ENCODE peak calls at places on chromosomes 2 and 18, in five cellular contexts. One of them, this sample, is unnamed.

GRCh38 chr2:51247252-51247651 is 215.3 kb upstream of the NRXN1 start:
- DNase-seq in lower leg skin: no peak
- DNase-seq in right atrium auricular region: no peak
- DNase-seq in suprapubic skin: no peak
- DNase-seq in fibroblast of pulmonary artery: no peak
- DNase-seq in this sample: no peak

GRCh38 chr18:45672637-45673036 is 51.3 kb upstream of the SLC14A1 start:
- DNase-seq in lower leg skin: no peak
- DNase-seq in fibroblast of pulmonary artery: no peak
- DNase-seq in suprapubic skin: no peak
- DNase-seq in right atrium auricular region: no peak
- DNase-seq in this sample: no peak

GRCh38 chr2:69385443-69386151 is 1.4 kb downstream of the GFPT1 start:
- DNase-seq in suprapubic skin: no peak
- DNase-seq in lower leg skin: no peak
- DNase-seq in right atrium auricular region: no peak
- DNase-seq in fibroblast of pulmonary artery: peak
- DNase-seq in this sample: peak

GRCh38 chr2:120886967-120887672 is 151.5 kb downstream of the GLI2 start:
- DNase-seq in fibroblast of pulmonary artery: no peak
- DNase-seq in suprapubic skin: no peak
- DNase-seq in right atrium auricular region: no peak
- DNase-seq in lower leg skin: no peak
- DNase-seq in this sample: no peak

GRCh38 chr2:168992026-168992425 is 39.1 kb downstream of the ABCB11 start:
- DNase-seq in lower leg skin: no peak
- DNase-seq in right atrium auricular region: no peak
- DNase-seq in suprapubic skin: no peak
- DNase-seq in fibroblast of pulmonary artery: peak
- DNase-seq in this sample: peak

GRCh38 chr2:72990695-72991438 is 73.5 kb downstream of the EMX1 start:
- DNase-seq in lower leg skin: no peak
- DNase-seq in suprapubic skin: peak
- DNase-seq in right atrium auricular region: peak
- DNase-seq in fibroblast of pulmonary artery: no peak
- DNase-seq in this sample: no peak

GRCh38 chr2:201118121-201118956 is 2.4 kb downstream of the CFLAR start:
- DNase-seq in lower leg skin: peak
- DNase-seq in right atrium auricular region: peak
- DNase-seq in fibroblast of pulmonary artery: peak
- DNase-seq in suprapubic skin: peak
- DNase-seq in this sample: peak

GRCh38 chr2:105803337-105803736 is 58.6 kb downstream of the NCK2 start:
- DNase-seq in lower leg skin: no peak
- DNase-seq in right atrium auricular region: no peak
- DNase-seq in suprapubic skin: no peak
- DNase-seq in fibroblast of pulmonary artery: no peak
- DNase-seq in this sample: no peak

GRCh38 chr2:236848467-236848866 is 237.2 kb upstream of the COPS8 start:
- DNase-seq in lower leg skin: no peak
- DNase-seq in suprapubic skin: no peak
- DNase-seq in right atrium auricular region: no peak
- DNase-seq in fibroblast of pulmonary artery: no peak
- DNase-seq in this sample: no peak

GRCh38 chr2:116489292-116489691 is 1325.2 kb upstream of the DDX18 start:
- DNase-seq in suprapubic skin: no peak
- DNase-seq in right atrium auricular region: no peak
- DNase-seq in lower leg skin: no peak
- DNase-seq in fibroblast of pulmonary artery: no peak
- DNase-seq in this sample: no peak

GRCh38 chr18:28174181-28174906 is 2.6 kb downstream of the CDH2 start:
- DNase-seq in right atrium auricular region: no peak
- DNase-seq in fibroblast of pulmonary artery: no peak
- DNase-seq in suprapubic skin: no peak
- DNase-seq in lower leg skin: no peak
- DNase-seq in this sample: no peak

GRCh38 chr2:156565066-156565710 is 129.0 kb downstream of the GPD2 start:
- DNase-seq in lower leg skin: no peak
- DNase-seq in fibroblast of pulmonary artery: peak
- DNase-seq in right atrium auricular region: no peak
- DNase-seq in suprapubic skin: no peak
- DNase-seq in this sample: peak

GRCh38 chr2:65392609-65393008 is 39.8 kb downstream of the SPRED2 start:
- DNase-seq in suprapubic skin: no peak
- DNase-seq in fibroblast of pulmonary artery: no peak
- DNase-seq in lower leg skin: no peak
- DNase-seq in right atrium auricular region: no peak
- DNase-seq in this sample: no peak

GRCh38 chr2:85579266-85579935 is 2.0 kb downstream of the VAMP8 start:
- DNase-seq in fibroblast of pulmonary artery: no peak
- DNase-seq in suprapubic skin: no peak
- DNase-seq in right atrium auricular region: peak
- DNase-seq in lower leg skin: no peak
- DNase-seq in this sample: no peak

GRCh38 chr2:229695971-229696370 is 18.4 kb downstream of the DNER start:
- DNase-seq in right atrium auricular region: no peak
- DNase-seq in fibroblast of pulmonary artery: no peak
- DNase-seq in suprapubic skin: no peak
- DNase-seq in lower leg skin: no peak
- DNase-seq in this sample: no peak

GRCh38 chr18:9403795-9404564 is 69.4 kb downstream of the TWSG1 start:
- DNase-seq in lower leg skin: no peak
- DNase-seq in suprapubic skin: no peak
- DNase-seq in fibroblast of pulmonary artery: no peak
- DNase-seq in right atrium auricular region: no peak
- DNase-seq in this sample: peak
- TF ChIP-seq CTCF in lower leg skin: no peak
- TF ChIP-seq CTCF in suprapubic skin: no peak
- TF ChIP-seq CTCF in fibroblast of pulmonary artery: no peak
- TF ChIP-seq CTCF in right atrium auricular region: no peak
- TF ChIP-seq CTCF in this sample: no peak

DNA sequence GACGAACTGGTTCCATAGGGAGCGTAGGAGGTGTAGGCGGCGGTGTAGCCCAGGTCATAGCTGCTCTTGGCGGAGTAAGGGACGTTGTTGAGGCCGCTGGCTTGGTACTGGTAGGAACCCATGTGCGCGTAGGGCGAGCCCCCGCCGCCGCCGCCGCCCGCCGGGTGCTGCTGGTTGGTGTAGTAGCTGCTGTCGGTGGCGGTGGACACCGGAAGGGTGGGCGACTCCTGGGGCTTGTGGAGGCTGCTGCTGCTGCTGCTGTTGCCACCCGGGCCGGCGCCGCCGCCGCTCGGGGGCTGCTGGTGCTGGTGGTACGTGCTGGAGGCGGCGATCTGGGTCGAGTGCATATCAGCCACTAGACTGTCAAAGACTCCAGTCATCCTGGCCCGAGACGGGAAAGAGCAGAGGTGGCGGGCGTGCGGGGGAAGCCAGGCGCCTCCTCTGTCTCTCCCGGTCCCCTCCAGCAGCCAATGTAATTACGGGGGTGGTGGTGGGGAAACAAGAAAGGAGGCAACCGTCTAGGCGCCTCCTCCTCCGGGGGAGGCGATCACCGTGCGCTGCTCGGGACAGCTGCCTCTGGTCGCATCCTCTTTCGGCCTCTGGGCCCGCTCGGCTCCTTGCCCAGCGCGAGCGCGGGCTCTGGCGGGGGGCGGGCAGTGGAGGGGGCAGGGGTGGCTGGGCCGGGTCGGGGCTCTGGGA is 392 bp downstream of the DLX2 start:
- DNase-seq in fibroblast of pulmonary artery: peak
- DNase-seq in suprapubic skin: no peak
- DNase-seq in lower leg skin: no peak
- DNase-seq in right atrium auricular region: no peak
- DNase-seq in this sample: peak
- H3K4me3 ChIP-seq in fibroblast of pulmonary artery: peak
- H3K4me3 ChIP-seq in suprapubic skin: peak
- H3K4me3 ChIP-seq in lower leg skin: peak
- H3K4me3 ChIP-seq in right atrium auricular region: peak
- H3K4me3 ChIP-seq in this sample: peak

DNA sequence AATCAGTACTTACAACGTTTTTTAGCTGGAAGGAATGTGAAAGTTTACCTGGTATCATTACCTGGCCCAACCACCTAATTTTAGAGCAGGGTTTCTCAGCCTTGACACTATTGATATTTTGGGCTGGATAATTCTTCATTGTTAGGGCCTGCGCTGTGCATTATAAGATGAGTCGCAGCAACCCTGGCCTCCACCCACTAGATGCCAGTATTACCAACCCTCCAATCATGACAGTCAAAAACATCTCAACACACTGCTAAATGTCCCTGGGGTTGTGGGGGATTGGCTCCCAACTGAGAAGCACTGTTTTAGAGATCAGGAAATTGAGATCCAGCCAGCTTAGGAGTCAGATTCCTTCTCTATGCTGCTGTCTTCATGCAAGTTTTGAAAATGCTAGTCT is 265.3 kb upstream of the TCF4 start:
- DNase-seq in suprapubic skin: no peak
- DNase-seq in right atrium auricular region: no peak
- DNase-seq in fibroblast of pulmonary artery: no peak
- DNase-seq in lower leg skin: no peak
- DNase-seq in this sample: no peak
- TF ChIP-seq CTCF in suprapubic skin: no peak
- TF ChIP-seq CTCF in right atrium auricular region: no peak
- TF ChIP-seq CTCF in fibroblast of pulmonary artery: no peak
- TF ChIP-seq CTCF in lower leg skin: no peak
- TF ChIP-seq CTCF in this sample: no peak

GRCh38 chr2:68366083-68366560 is 1.0 kb downstream of the PLEK start:
- DNase-seq in suprapubic skin: no peak
- DNase-seq in right atrium auricular region: no peak
- DNase-seq in fibroblast of pulmonary artery: no peak
- DNase-seq in lower leg skin: no peak
- DNase-seq in this sample: no peak
- H3K4me3 ChIP-seq in suprapubic skin: peak
- H3K4me3 ChIP-seq in right atrium auricular region: no peak
- H3K4me3 ChIP-seq in fibroblast of pulmonary artery: no peak
- H3K4me3 ChIP-seq in lower leg skin: no peak
- H3K4me3 ChIP-seq in this sample: no peak

DNA sequence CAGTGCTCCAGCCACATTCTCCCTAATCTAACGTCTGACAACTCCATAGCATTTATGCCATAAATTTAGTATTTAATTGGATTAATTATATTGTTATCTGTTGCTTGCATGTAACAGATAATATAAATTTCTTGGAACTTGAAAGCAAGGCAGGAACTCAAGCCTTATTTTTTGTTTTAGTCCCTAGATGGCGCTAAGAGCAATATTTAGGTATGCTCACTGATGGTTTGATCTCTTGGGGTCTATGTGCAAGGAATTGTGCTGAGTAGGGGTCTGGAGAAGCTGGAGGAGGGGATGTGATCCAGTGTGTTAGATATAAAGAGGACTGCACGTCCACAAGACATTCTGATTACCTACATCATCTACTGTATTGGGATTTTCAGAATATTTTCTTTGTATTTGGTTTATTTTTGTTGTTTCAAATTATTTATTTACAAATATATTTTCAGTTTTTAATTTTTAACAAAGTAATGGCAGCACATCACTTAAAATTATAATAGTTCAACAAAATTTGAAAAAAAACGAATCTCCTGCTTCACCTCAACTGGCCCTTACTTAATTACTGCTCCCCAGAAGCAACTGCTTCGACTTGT is 32.8 kb downstream of the KATNAL2 start:
- DNase-seq in fibroblast of pulmonary artery: peak
- DNase-seq in lower leg skin: no peak
- DNase-seq in suprapubic skin: no peak
- DNase-seq in right atrium auricular region: no peak
- DNase-seq in this sample: no peak
- TF ChIP-seq CTCF in fibroblast of pulmonary artery: peak
- TF ChIP-seq CTCF in lower leg skin: no peak
- TF ChIP-seq CTCF in suprapubic skin: no peak
- TF ChIP-seq CTCF in right atrium auricular region: peak
- TF ChIP-seq CTCF in this sample: peak

GRCh38 chr18:69217271-69217670 is 183.4 kb upstream of the DOK6 start:
- DNase-seq in lower leg skin: no peak
- DNase-seq in right atrium auricular region: no peak
- DNase-seq in fibroblast of pulmonary artery: no peak
- DNase-seq in suprapubic skin: no peak
- DNase-seq in this sample: no peak
- H3K4me3 ChIP-seq in lower leg skin: no peak
- H3K4me3 ChIP-seq in right atrium auricular region: no peak
- H3K4me3 ChIP-seq in fibroblast of pulmonary artery: no peak
- H3K4me3 ChIP-seq in suprapubic skin: no peak
- H3K4me3 ChIP-seq in this sample: no peak

DNA sequence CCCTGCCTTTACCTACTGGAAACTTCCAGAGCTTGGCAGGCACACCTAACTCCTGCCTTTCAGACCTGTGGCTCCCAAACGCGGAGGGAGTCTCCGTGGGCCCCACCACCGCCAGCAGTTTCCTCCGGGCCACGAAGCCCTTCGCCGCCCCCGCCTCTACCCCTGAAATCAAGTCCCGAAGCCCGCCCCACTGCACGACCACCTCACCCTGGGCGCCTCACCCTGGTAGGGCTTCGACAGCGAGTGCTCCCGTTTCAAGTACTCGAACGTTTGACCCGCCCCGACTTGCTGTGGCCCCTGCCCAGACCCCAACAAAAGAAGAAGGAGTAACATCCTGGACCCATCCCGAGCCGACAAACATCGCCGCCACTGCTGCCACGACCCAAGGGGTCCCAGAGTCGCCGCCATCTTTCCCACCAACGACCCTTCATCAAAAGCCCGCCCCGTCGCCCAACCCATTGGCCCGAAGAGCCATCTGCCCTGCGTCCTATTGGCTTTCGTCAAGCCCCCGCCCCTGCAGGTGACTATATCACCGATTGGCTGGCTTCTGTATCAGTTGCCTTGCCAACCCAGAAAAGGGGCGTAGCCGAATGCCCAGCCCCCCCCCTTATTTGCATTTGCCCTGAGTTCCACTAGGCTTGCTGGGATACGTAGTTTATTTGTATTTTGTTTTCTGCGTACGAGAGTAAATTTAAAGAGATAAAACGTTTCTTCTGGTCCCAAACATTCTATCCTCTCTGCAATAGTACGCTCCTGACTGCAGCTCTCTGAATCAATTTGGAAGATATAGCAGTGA is at the start of gene LMAN2L:
- DNase-seq in fibroblast of pulmonary artery: peak
- DNase-seq in lower leg skin: peak
- DNase-seq in suprapubic skin: peak
- DNase-seq in right atrium auricular region: peak
- DNase-seq in this sample: peak
- TF ChIP-seq CTCF in fibroblast of pulmonary artery: no peak
- TF ChIP-seq CTCF in lower leg skin: no peak
- TF ChIP-seq CTCF in suprapubic skin: no peak
- TF ChIP-seq CTCF in right atrium auricular region: no peak
- TF ChIP-seq CTCF in this sample: no peak

This sample was measured in fibroblast of mammary gland.